ENCODE peak calls at places on chromosomes 7 and 10, in seven cellular contexts. G is fibroblast of mammary gland, F is fibroblast of villous mesenchyme, L is GM06990, O is IMR-90, C is bronchial epithelial cell, U is psoas muscle. Y is an unnamed sample.
A peak's percentile ranks its signal among the peaks of the same experiment; 100 is the strongest.

GRCh38 chr10:71039551-71039950 is 151.2 kb upstream of the PCBD1 start:
- DNase-seq in L (no peak), C (no peak), O (no peak), F (no peak), U (no peak), G (no peak), Y (no peak)

GRCh38 chr7:31007634-31008033 is 43.9 kb downstream of the GHRHR start:
- DNase-seq in L (no peak), O (no peak), F (no peak), C (no peak), U (no peak), G (no peak), Y (no peak)

GRCh38 chr7:75737856-75738603 is 711 bp downstream of the HIP1 start:
- DNase-seq in C (no peak), G (no peak), F (no peak), O (no peak), U (no peak), L (no peak), Y (no peak)

GRCh38 chr7:25843467-25843866 is 308.5 kb upstream of the NFE2L3 start:
- DNase-seq in C (no peak), F (no peak), L (no peak), O (no peak), G (no peak), U (no peak), Y (no peak)

GRCh38 chr10:33706191-33706590 is 371.7 kb upstream of the NRP1 start:
- DNase-seq in C (peak; percentile 96), O (peak; percentile 86), G (peak; percentile 99), F (peak; percentile 66), U (peak; percentile 55), L (no peak), Y (peak; percentile 71)

GRCh38 chr7:124137664-124138063 is 104.8 kb upstream of the TMEM229A start:
- DNase-seq in F (no peak), U (no peak), L (no peak), C (no peak), G (no peak), O (no peak), Y (no peak)

GRCh38 chr7:6387734-6388294 is 59.9 kb downstream of the DAGLB start:
- DNase-seq in G (no peak), F (no peak), L (no peak), C (no peak), U (no peak), O (no peak), Y (no peak)

GRCh38 chr7:39557222-39557621 is 9.0 kb upstream of the YAE1 start:
- DNase-seq in C (no peak), L (no peak), G (no peak), F (no peak), O (no peak), U (no peak), Y (no peak)

GRCh38 chr10:14220026-14220425 is 110.7 kb downstream of the FRMD4A start:
- DNase-seq in O (peak; percentile 13), U (no peak), L (no peak), C (no peak), F (no peak), G (no peak), Y (peak; percentile 39)

GRCh38 chr10:72328829-72329204 is 25.9 kb downstream of the DNAJB12 start:
- DNase-seq in L (no peak), F (no peak), U (no peak), O (no peak), G (no peak), C (no peak), Y (no peak)

GRCh38 chr7:44066111-44066460 is 719 bp upstream of the PGAM2 start:
- DNase-seq in C (no peak), U (no peak), O (no peak), L (no peak), F (no peak), G (no peak), Y (no peak)

GRCh38 chr10:63670291-63670898 is 149.2 kb downstream of the REEP3 start:
- DNase-seq in F (peak; percentile 48), L (no peak), U (no peak), G (peak; percentile 91), O (no peak), C (no peak), Y (no peak)

GRCh38 chr10:73424478-73424877 is 8.9 kb downstream of the MSS51 start:
- DNase-seq in F (no peak), L (no peak), O (no peak), U (no peak), G (no peak), C (peak; percentile 58), Y (no peak)

GRCh38 chr10:99966306-99966705 is 43.4 kb downstream of the DNMBP start:
- DNase-seq in O (peak; percentile 78), F (peak; percentile 96), G (peak; percentile 92), U (no peak), L (no peak), C (peak; percentile 91), Y (peak; percentile 93)

GRCh38 chr7:23471090-23471859 is 984 bp upstream of the IGF2BP3 start:
- DNase-seq in F (peak; percentile 76), O (peak; percentile 68), G (no peak), C (no peak), U (no peak), L (peak; percentile 92), Y (peak; percentile 71)

GRCh38 chr7:69598487-69599148 is 343 bp downstream of the AUTS2 start:
- DNase-seq in C (no peak), U (peak; percentile 26), O (no peak), L (no peak), F (no peak), G (peak; percentile 23), Y (no peak)

GRCh38 chr10:86163522-86164215 is 202.9 kb downstream of the GRID1 start:
- DNase-seq in U (no peak), C (no peak), L (no peak), G (no peak), F (no peak), O (no peak), Y (no peak)

GRCh38 chr10:3090914-3091313 is 23.6 kb downstream of the PFKP start:
- DNase-seq in G (peak; percentile 49), U (no peak), F (peak; percentile 54), C (peak; percentile 75), L (no peak), O (peak; percentile 57), Y (no peak)

GRCh38 chr10:91354686-91355085 is 55.5 kb upstream of the HECTD2 start:
- DNase-seq in C (no peak), F (no peak), L (no peak), G (no peak), U (no peak), O (no peak), Y (no peak)

GRCh38 chr7:111266613-111267012 is 175.7 kb downstream of the LRRN3 start:
- DNase-seq in U (no peak), L (no peak), G (peak; percentile 46), C (peak; percentile 10), F (peak; percentile 73), O (peak; percentile 67), Y (peak; percentile 28)

GRCh38 chr10:5655003-5655600 is 11.3 kb downstream of the ASB13 start:
- DNase-seq in U (no peak), F (no peak), O (no peak), G (no peak), L (no peak), C (no peak), Y (no peak)

GRCh38 chr10:51523440-51523839 is 176.0 kb downstream of the CSTF2T start:
- DNase-seq in F (no peak), U (no peak), G (no peak), O (no peak), C (no peak), L (no peak), Y (no peak)
- TF ChIP-seq CTCF in F (no peak), U (no peak), G (no peak), O (no peak), C (no peak), L (no peak), Y (no peak)

GRCh38 chr7:28330384-28331070 is 81.8 kb upstream of the CREB5 start:
- DNase-seq in U (no peak), C (peak; percentile 22), L (peak; percentile 20), G (peak; percentile 62), O (peak; percentile 39), F (no peak), Y (no peak)
- H3K4me3 ChIP-seq in U (no peak overlapping the region), C (no peak overlapping the region), L (no peak overlapping the region), G (no peak overlapping the region), O (no peak overlapping the region), F (no peak overlapping the region), Y (no peak overlapping the region)

DNA sequence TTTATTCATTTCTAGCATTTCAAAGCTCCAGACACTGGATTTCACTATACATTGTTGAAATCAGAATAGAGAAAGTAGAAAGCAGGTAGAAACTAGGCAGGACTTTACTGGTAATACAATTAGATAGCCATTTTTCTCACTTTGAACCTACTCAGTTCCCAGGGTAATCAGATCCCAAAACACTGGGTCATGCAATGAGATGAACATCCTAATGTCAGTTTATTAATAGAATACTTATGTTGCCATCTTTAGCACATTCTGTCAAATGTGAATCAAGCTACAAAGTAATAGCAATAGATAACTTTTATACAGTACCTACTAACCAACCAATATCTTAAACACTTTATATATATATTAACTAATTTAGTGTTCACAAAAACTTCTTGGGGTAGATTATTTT is 154.0 kb upstream of the KAT6B start:
- DNase-seq in F (no peak), U (no peak), O (no peak), G (no peak), L (no peak), C (no peak), Y (no peak)
- TF ChIP-seq CTCF in F (no peak), U (no peak), O (no peak), G (no peak), L (no peak), C (no peak), Y (no peak)

DNA sequence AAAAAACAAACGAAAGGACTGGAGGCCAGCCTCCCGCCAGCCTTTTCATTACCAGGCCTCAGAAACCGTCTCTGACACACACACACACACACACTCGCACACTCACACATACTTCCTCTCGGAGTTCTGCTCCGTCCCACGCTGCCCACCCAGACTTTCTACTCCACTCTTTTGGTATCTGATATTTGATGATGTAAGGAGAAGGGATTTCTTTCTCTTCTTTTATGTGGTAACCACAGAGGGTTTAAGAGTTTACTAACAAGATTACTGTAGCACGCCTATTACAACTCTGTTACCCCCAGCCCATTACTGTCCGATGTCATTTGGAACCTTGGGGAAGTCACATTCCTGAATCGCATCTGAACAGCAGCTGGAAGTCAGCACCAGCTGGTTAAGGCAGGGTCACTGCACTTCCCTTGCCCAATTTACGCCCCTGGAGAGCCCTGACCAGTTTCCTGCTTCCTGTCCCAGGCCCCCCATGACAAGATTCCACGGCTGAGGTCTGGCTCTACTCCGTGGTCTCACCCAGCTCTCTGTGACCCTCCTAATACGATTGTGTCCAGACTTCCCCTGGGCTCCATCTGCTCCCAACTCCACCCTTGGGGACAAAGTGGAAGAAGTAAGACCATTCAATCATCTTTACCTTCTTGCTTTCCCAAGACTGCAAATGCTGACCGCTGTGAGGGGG is 1.1 kb downstream of the DENND2A start:
- DNase-seq in O (peak; percentile 90), G (peak; percentile 60), F (peak; percentile 79), U (peak; percentile 64), C (no peak), L (no peak), Y (peak; percentile 73)
- H3K4me3 ChIP-seq in O (peak overlapping the region; percentile 85), G (peak overlapping the region; percentile 27), F (peak overlapping the region; percentile 60), U (peak overlapping the region; percentile 68), C (peak overlapping the region; percentile 20), L (no peak overlapping the region), Y (peak overlapping the region; percentile 68)

Y was measured in brain microvascular endothelial cell.